ENCODE peak calls at places on chromosomes 6 and 20, in five cellular contexts. H is neuronal stem cell, J is H1, N is mesenchymal stem cell, M is trophoblast cell. V is an unnamed sample.

GRCh38 chr6:101086473-101086872 is 205.3 kb upstream of the ASCC3 start:
- DNase-seq in H (no peak), J (no peak), N (no peak), M (no peak), V (peak; percentile 55)

GRCh38 chr20:45946149-45946970 is 11.9 kb downstream of the PCIF1 start:
- DNase-seq in H (no peak), J (no peak), N (peak; percentile 66), M (peak; percentile 49), V (no peak)

GRCh38 chr6:11317885-11318771 is 85.7 kb upstream of the NEDD9 start:
- DNase-seq in H (no peak), J (no peak), N (peak; percentile 98), M (peak; percentile 98), V (no peak)

GRCh38 chr6:109891924-109892323 is 86.2 kb upstream of the GPR6 start:
- DNase-seq in H (no peak), J (no peak), N (no peak), M (no peak), V (no peak)

GRCh38 chr6:2534406-2535139 is 216.1 kb downstream of the MYLK4 start:
- DNase-seq in H (no peak), J (no peak), N (no peak), M (no peak), V (no peak)

GRCh38 chr20:63320041-63320511 is 27.1 kb downstream of the COL20A1 start:
- DNase-seq in H (no peak), J (no peak), N (no peak), M (no peak), V (no peak)

GRCh38 chr20:63461364-63461763 is 11.1 kb downstream of the KCNQ2 start:
- DNase-seq in H (no peak), J (peak; percentile 85), N (no peak), M (peak; percentile 27), V (no peak)

GRCh38 chr20:38063911-38064310 is 30.4 kb downstream of the RPRD1B start:
- DNase-seq in H (no peak), J (no peak), N (no peak), M (no peak), V (no peak)

GRCh38 chr20:37758332-37758731 is 64.5 kb downstream of the CTNNBL1 start:
- DNase-seq in H (no peak), J (peak; percentile 66), N (no peak), M (no peak), V (peak; percentile 47)

GRCh38 chr6:30870546-30870945 is 13.8 kb upstream of the DDR1 start:
- DNase-seq in H (no peak), J (no peak), N (no peak), M (no peak), V (no peak)

GRCh38 chr6:22821664-22822320 is 252.4 kb downstream of the HDGFL1 start:
- DNase-seq in H (no peak), J (no peak), N (peak; percentile 32), M (no peak), V (no peak)

GRCh38 chr20:63171991-63172390 is 43.9 kb downstream of the YTHDF1 start:
- DNase-seq in H (no peak), J (no peak), N (no peak), M (no peak), V (no peak)

GRCh38 chr6:147642458-147642857 is 134.0 kb downstream of the SAMD5 start:
- DNase-seq in H (no peak), J (no peak), N (peak; percentile 38), M (peak; percentile 74), V (no peak)
- H2BK12ac ChIP-seq in H (no peak overlapping the region), J (no peak overlapping the region), N (no peak overlapping the region), M (no peak overlapping the region), V (no peak overlapping the region)

GRCh38 chr20:56815796-56816195 is 186.7 kb downstream of the TFAP2C start:
- DNase-seq in H (no peak), J (no peak), N (no peak), M (peak; percentile 61), V (no peak)

GRCh38 chr20:56820984-56821383 is 191.9 kb downstream of the TFAP2C start:
- DNase-seq in H (no peak), J (no peak), N (no peak), M (peak; percentile 44), V (no peak)

GRCh38 chr20:56816349-56816748 is 187.2 kb downstream of the TFAP2C start:
- DNase-seq in H (no peak), J (no peak), N (no peak), M (no peak), V (no peak)

DNA sequence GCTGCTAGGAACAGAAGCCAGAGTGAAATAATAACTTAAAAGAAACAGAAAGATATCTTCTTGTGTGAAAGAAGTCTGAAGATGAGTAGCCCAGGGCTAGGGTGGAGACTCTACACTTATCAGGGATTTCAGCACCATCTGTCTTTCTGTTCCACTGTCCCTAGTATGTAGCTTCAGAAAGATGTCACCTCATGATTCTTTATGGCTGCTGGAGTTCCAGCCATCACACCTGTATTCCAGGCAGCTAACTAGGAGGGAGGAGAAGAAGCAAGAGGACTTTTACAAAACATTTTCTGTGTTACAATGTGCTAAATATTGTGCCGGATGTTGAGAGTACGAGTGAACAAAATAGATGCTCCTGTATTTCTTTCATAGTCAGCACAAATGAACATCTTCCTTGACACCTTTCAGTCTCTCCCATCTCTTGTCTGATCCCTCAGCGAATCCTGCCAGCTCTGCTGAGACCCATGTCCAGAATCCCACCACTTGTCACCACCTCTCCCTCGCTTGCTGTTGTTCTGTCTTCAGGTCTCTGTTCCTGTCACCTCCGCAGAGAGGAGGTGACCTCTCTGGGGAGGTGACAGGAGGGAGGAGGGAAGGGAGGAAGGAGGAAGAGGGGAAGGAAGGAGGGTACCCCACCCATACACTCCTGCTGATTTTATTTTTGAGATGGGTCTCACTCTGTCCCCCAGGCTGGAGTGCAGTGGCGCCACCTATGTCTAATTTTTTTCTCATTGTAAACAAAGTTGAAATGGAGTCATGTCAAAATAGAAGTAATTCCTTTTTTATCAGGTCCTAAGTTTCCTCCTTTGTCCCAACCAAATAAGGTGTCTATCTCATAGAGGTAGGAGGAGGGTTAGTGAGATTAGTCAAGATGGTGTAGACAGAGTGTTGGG is 188.9 kb downstream of the TFAP2C start:
- DNase-seq in H (no peak), J (no peak), N (no peak), M (no peak), V (no peak)
- H2BK12ac ChIP-seq in H (no peak overlapping the region), J (peak overlapping the region; percentile 62), N (no peak overlapping the region), M (peak overlapping the region; percentile 8), V (no peak overlapping the region)

GRCh38 chr20:30812739-30813411 is 444.6 kb upstream of the DEFB115 start:
- DNase-seq in H (no peak), J (no peak), N (no peak), M (no peak), V (no peak)

GRCh38 chr20:30816182-30816645 is 441.2 kb upstream of the DEFB115 start:
- DNase-seq in H (no peak), J (no peak), N (no peak), M (no peak), V (peak; percentile 38)

GRCh38 chr20:30811896-30812671 is 445.4 kb upstream of the DEFB115 start:
- DNase-seq in H (peak; percentile 20), J (peak; percentile 52), N (no peak), M (peak; percentile 42), V (peak; percentile 56)

GRCh38 chr20:30815577-30816181 is 441.8 kb upstream of the DEFB115 start:
- DNase-seq in H (no peak), J (no peak), N (no peak), M (no peak), V (peak; percentile 31)
- H2BK12ac ChIP-seq in H (no peak overlapping the region), J (no peak overlapping the region), N (no peak overlapping the region), M (no peak overlapping the region), V (no peak overlapping the region)

DNA sequence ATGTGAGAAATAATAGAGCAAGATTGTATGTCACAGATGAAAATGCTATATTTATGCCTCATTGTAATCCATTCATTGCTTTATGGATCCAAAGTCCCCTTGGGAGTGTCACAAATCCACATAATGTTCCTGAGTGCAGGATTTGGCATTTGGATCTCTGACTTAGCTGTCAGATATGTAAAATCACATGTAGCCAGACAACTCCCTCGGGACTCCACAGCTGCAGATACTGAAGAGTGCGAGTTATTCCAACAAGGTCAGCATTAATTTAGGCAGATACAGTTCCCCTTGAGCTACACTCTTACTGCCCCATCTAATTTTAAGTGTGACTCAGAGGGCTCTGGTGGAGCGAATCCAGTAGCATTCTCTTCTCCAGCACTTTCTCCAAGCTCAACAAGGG is 433.2 kb downstream of the CD83 start:
- DNase-seq in H (no peak), J (no peak), N (no peak), M (peak; percentile 5), V (no peak)
- H2BK12ac ChIP-seq in H (no peak overlapping the region), J (no peak overlapping the region), N (no peak overlapping the region), M (no peak overlapping the region), V (no peak overlapping the region)

GRCh38 chr6:45704056-45704790 is 311.4 kb downstream of the CLIC5 start:
- DNase-seq in H (no peak), J (no peak), N (no peak), M (no peak), V (no peak)

GRCh38 chr6:45707188-45707587 is 308.5 kb downstream of the CLIC5 start:
- DNase-seq in H (no peak), J (no peak), N (no peak), M (no peak), V (no peak)

GRCh38 chr6:45703041-45703739 is 312.5 kb downstream of the CLIC5 start:
- DNase-seq in H (no peak), J (no peak), N (peak; percentile 35), M (no peak), V (no peak)

GRCh38 chr6:45709834-45710233 is 305.8 kb downstream of the CLIC5 start:
- DNase-seq in H (no peak), J (no peak), N (no peak), M (peak; percentile 20), V (no peak)

GRCh38 chr6:45706319-45706718 is 309.3 kb downstream of the CLIC5 start:
- DNase-seq in H (no peak), J (no peak), N (no peak), M (no peak), V (no peak)
- H2BK12ac ChIP-seq in H (no peak overlapping the region), J (peak overlapping the region; percentile 28), N (no peak overlapping the region), M (no peak overlapping the region), V (no peak overlapping the region)

GRCh38 chr6:169210611-169211010 is 43.0 kb downstream of the THBS2 start:
- DNase-seq in H (no peak), J (no peak), N (no peak), M (no peak), V (no peak)

GRCh38 chr6:169213814-169214520 is 39.7 kb downstream of the THBS2 start:
- DNase-seq in H (no peak), J (no peak), N (no peak), M (no peak), V (no peak)

GRCh38 chr6:169211881-169212280 is 41.8 kb downstream of the THBS2 start:
- DNase-seq in H (no peak), J (no peak), N (no peak), M (no peak), V (no peak)

GRCh38 chr6:169212897-169213813 is 40.5 kb downstream of the THBS2 start:
- DNase-seq in H (peak; percentile 75), J (peak; percentile 87), N (peak; percentile 75), M (peak; percentile 85), V (peak; percentile 91)

DNA sequence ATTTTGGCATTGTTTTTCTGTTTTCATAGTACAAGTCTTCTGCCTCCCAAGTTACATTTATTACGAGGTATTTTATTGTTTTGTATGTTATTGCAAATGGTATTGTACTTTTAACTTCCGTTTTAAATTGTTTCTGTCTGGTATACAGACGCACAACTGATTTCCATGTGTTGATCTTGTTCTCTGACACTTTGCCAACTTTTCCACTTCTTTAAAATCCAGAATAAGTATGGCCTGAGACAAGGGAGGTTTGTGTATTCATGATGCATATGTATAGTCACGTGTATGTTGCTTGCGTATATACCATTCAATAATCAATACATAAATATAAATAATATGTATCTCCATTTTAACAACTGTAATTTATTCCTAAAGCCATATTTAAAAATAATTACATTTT is 41.2 kb downstream of the THBS2 start:
- DNase-seq in H (no peak), J (no peak), N (no peak), M (no peak), V (no peak)
- H2BK12ac ChIP-seq in H (no peak overlapping the region), J (no peak overlapping the region), N (no peak overlapping the region), M (no peak overlapping the region), V (no peak overlapping the region)